ENCODE peak calls at places on chromosome 4, in four cellular contexts. One of them, this sample, is unnamed.

GRCh38 chr4:145909331-145909730 is 29.3 kb downstream of the ZNF827 start:
- DNase-seq in H9: peak; percentile 90
- DNase-seq in H1: peak; percentile 13
- DNase-seq in IMR-90: no peak
- DNase-seq in this sample: peak; percentile 96

GRCh38 chr4:76736434-76736833 is 161.5 kb downstream of the SOWAHB start:
- DNase-seq in IMR-90: peak; percentile 91
- DNase-seq in H1: no peak
- DNase-seq in H9: no peak
- DNase-seq in this sample: no peak

GRCh38 chr4:175891863-175892262 is 79.8 kb upstream of the GPM6A start:
- DNase-seq in IMR-90: peak; percentile 4
- DNase-seq in H9: no peak
- DNase-seq in H1: no peak
- DNase-seq in this sample: peak; percentile 30

GRCh38 chr4:66750273-66750672 is 795.0 kb downstream of the CENPC start:
- DNase-seq in H1: no peak
- DNase-seq in H9: no peak
- DNase-seq in IMR-90: no peak
- DNase-seq in this sample: no peak

GRCh38 chr4:169594560-169595195 is 17.7 kb downstream of the NEK1 start:
- DNase-seq in H1: no peak
- DNase-seq in H9: no peak
- DNase-seq in IMR-90: no peak
- DNase-seq in this sample: no peak

GRCh38 chr4:185590982-185591381 is 55.7 kb upstream of the PDLIM3 start:
- DNase-seq in IMR-90: no peak
- DNase-seq in H1: no peak
- DNase-seq in H9: no peak
- DNase-seq in this sample: no peak

GRCh38 chr4:8320386-8320750 is 50.8 kb downstream of the HTRA3 start:
- DNase-seq in H9: peak; percentile 60
- DNase-seq in H1: no peak
- DNase-seq in IMR-90: no peak
- DNase-seq in this sample: peak; percentile 63

GRCh38 chr4:7365472-7366179 is 69.1 kb downstream of the PSAPL1 start:
- DNase-seq in IMR-90: no peak
- DNase-seq in H1: no peak
- DNase-seq in H9: no peak
- DNase-seq in this sample: no peak

GRCh38 chr4:1604706-1605205 is 79.4 kb downstream of the FAM53A start:
- DNase-seq in H9: no peak
- DNase-seq in H1: no peak
- DNase-seq in IMR-90: no peak
- DNase-seq in this sample: no peak

GRCh38 chr4:81136161-81136910 is 78.7 kb downstream of the PRKG2 start:
- DNase-seq in H1: no peak
- DNase-seq in H9: no peak
- DNase-seq in IMR-90: peak; percentile 95
- DNase-seq in this sample: no peak

GRCh38 chr4:140097572-140097971 is 56.4 kb downstream of the MAML3 start:
- DNase-seq in H9: no peak
- DNase-seq in IMR-90: no peak
- DNase-seq in H1: no peak
- DNase-seq in this sample: no peak

GRCh38 chr4:87541956-87542709 is 13.0 kb upstream of the SPARCL1 start:
- DNase-seq in IMR-90: no peak
- DNase-seq in H1: no peak
- DNase-seq in H9: no peak
- DNase-seq in this sample: no peak

GRCh38 chr4:187903700-187904099 is 91.9 kb upstream of the ZFP42 start:
- DNase-seq in IMR-90: peak; percentile 79
- DNase-seq in H1: no peak
- DNase-seq in H9: no peak
- DNase-seq in this sample: no peak

GRCh38 chr4:87270144-87270543 is 49.7 kb upstream of the KLHL8 start:
- DNase-seq in H9: peak; percentile 28
- DNase-seq in H1: peak; percentile 9
- DNase-seq in IMR-90: peak; percentile 52
- DNase-seq in this sample: peak; percentile 67

GRCh38 chr4:61201562-61202099 is 1.5 kb downstream of the ADGRL3 start:
- DNase-seq in H1: no peak
- DNase-seq in IMR-90: no peak
- DNase-seq in H9: no peak
- DNase-seq in this sample: peak; percentile 36

GRCh38 chr4:61202638-61203495 is 2.7 kb downstream of the ADGRL3 start:
- DNase-seq in IMR-90: no peak
- DNase-seq in H9: peak; percentile 51
- DNase-seq in H1: no peak
- DNase-seq in this sample: peak; percentile 86

GRCh38 chr4:182063651-182064050 is 179.6 kb upstream of the TENM3 start:
- DNase-seq in H9: no peak
- DNase-seq in H1: no peak
- DNase-seq in IMR-90: no peak
- DNase-seq in this sample: no peak

GRCh38 chr4:40763228-40763716 is 13.5 kb downstream of the NSUN7 start:
- DNase-seq in H9: no peak
- DNase-seq in H1: no peak
- DNase-seq in IMR-90: peak; percentile 51
- DNase-seq in this sample: peak; percentile 33

GRCh38 chr4:189113389-189113888 is 827.2 kb upstream of the FRG1 start:
- DNase-seq in H9: no peak
- DNase-seq in IMR-90: no peak
- DNase-seq in H1: no peak
- DNase-seq in this sample: no peak

GRCh38 chr4:165385124-165385523 is 6.3 kb downstream of the CPE start:
- DNase-seq in H9: no peak
- DNase-seq in IMR-90: no peak
- DNase-seq in H1: no peak
- DNase-seq in this sample: no peak

GRCh38 chr4:26557164-26557563 is 26.7 kb upstream of the TBC1D19 start:
- DNase-seq in H1: no peak
- DNase-seq in IMR-90: peak; percentile 95
- DNase-seq in H9: no peak
- DNase-seq in this sample: no peak

GRCh38 chr4:87232241-87232640 is 11.8 kb upstream of the KLHL8 start:
- DNase-seq in H1: no peak
- DNase-seq in H9: no peak
- DNase-seq in IMR-90: no peak
- DNase-seq in this sample: no peak

GRCh38 chr4:187184513-187184912 is 460.9 kb upstream of the FAT1 start:
- DNase-seq in H9: no peak
- DNase-seq in H1: no peak
- DNase-seq in IMR-90: no peak
- DNase-seq in this sample: no peak

GRCh38 chr4:7263166-7263565 is 70.8 kb downstream of the SORCS2 start:
- DNase-seq in IMR-90: no peak
- DNase-seq in H1: no peak
- DNase-seq in H9: no peak
- DNase-seq in this sample: no peak

GRCh38 chr4:24067781-24068193 is 177.9 kb upstream of the PPARGC1A start:
- DNase-seq in H9: no peak
- DNase-seq in H1: peak; percentile 7
- DNase-seq in IMR-90: peak; percentile 84
- DNase-seq in this sample: peak; percentile 64

GRCh38 chr4:153792007-153792892 is 3.4 kb upstream of the SFRP2 start:
- DNase-seq in IMR-90: no peak
- DNase-seq in H1: peak; percentile 85
- DNase-seq in H9: peak; percentile 94
- DNase-seq in this sample: peak; percentile 97

GRCh38 chr4:74793757-74794340 is 474 bp downstream of the BTC start:
- DNase-seq in IMR-90: no peak
- DNase-seq in H1: peak; percentile 66
- DNase-seq in H9: peak; percentile 91
- DNase-seq in this sample: peak; percentile 84

GRCh38 chr4:109739547-109739946 is 9.7 kb upstream of the PLA2G12A start:
- DNase-seq in H9: no peak
- DNase-seq in IMR-90: peak; percentile 47
- DNase-seq in H1: no peak
- DNase-seq in this sample: no peak

GRCh38 chr4:74632634-74633033 is 161.7 kb downstream of the BTC start:
- DNase-seq in IMR-90: peak; percentile 88
- DNase-seq in H1: no peak
- DNase-seq in H9: no peak
- DNase-seq in this sample: no peak

DNA sequence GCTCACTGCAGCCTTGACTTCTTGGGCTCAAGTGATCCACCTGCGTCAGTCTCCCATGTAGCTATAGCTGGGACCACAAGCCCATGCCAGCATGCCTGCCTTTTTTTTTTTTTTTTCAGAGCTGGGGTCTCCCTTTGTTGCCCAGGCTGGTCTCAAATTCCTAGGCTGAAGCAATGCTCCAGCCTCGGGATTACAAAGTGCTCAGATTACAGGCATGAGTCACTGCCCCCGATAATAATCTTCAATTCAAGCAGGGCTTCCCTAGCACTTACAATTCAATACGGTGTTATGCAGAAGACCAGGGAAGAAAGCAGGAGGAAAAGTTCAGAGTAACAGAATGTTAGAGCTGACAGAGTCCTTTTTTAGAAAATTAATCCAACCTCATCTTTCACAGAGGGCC is 26.1 kb downstream of the OTOP1 start:
- DNase-seq in H9: no peak
- DNase-seq in IMR-90: peak; percentile 4
- DNase-seq in H1: no peak
- DNase-seq in this sample: peak; percentile 54
- H3K27ac ChIP-seq in H9: no peak overlapping the region
- H3K27ac ChIP-seq in IMR-90: no peak overlapping the region
- H3K27ac ChIP-seq in H1: no peak overlapping the region
- H3K27ac ChIP-seq in this sample: no peak overlapping the region

GRCh38 chr4:80134936-80135701 is 62.1 kb upstream of the ANTXR2 start:
- DNase-seq in IMR-90: peak; percentile 42
- DNase-seq in H1: no peak
- DNase-seq in H9: no peak
- DNase-seq in this sample: peak; percentile 95
- H4K5ac ChIP-seq in IMR-90: no peak overlapping the region
- H4K5ac ChIP-seq in H1: no peak overlapping the region
- H4K5ac ChIP-seq in H9: no peak overlapping the region
- H4K5ac ChIP-seq in this sample: no peak overlapping the region

GRCh38 chr4:150415213-150415612 is 166.7 kb upstream of the MAB21L2 start:
- DNase-seq in H9: no peak
- DNase-seq in IMR-90: peak; percentile 42
- DNase-seq in H1: no peak
- DNase-seq in this sample: no peak
- H4K8ac ChIP-seq in H9: no peak overlapping the region
- H4K8ac ChIP-seq in IMR-90: no peak overlapping the region
- H4K8ac ChIP-seq in H1: no peak overlapping the region
- H4K8ac ChIP-seq in this sample: no peak overlapping the region

GRCh38 chr4:57355066-57355465 is 244.9 kb upstream of the IGFBP7 start:
- DNase-seq in IMR-90: no peak
- DNase-seq in H9: no peak
- DNase-seq in H1: no peak
- DNase-seq in this sample: no peak

DNA sequence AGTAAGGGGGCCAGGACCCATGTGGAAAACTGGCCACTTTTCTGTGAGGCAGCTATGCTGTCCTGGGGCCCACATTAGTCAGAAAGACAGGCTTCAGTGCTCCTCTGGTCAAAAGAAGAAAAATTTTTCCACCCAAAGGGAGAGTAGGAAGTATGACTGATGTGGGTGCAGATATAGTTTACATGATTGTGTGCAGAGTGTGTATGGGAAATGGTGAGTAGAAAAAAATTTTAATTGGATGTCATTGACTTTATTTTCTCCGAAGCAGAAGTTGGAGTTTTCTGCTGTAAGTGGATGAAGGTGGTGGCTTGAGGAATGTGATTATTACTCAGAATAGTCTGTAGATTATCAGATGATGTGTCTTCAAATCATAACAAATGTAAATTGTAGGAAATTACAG is 241.5 kb upstream of the IGFBP7 start:
- DNase-seq in H1: no peak
- DNase-seq in H9: no peak
- DNase-seq in IMR-90: no peak
- DNase-seq in this sample: no peak
- H3K27ac ChIP-seq in H1: no peak overlapping the region
- H3K27ac ChIP-seq in H9: no peak overlapping the region
- H3K27ac ChIP-seq in IMR-90: no peak overlapping the region
- H3K27ac ChIP-seq in this sample: no peak overlapping the region

This sample was measured in mesendoderm.